ENCODE peak calls at places on chromosomes 7 and 10, in eight cellular contexts. M is HCT116, V is gastrocnemius medialis, D is A549, H is IMR-90, L is Peyer's patch, N is esophagus squamous epithelium, Q is suprapubic skin. W is an unnamed sample.

GRCh38 chr7:127347567-127348246 is 44.8 kb downstream of the ZNF800 start:
- DNase-seq in M (no peak), V (peak), D (peak), H (peak), L (peak), N (no peak), Q (peak), W (peak)

GRCh38 chr10:122114156-122114747 is 125.3 kb downstream of the TACC2 start:
- DNase-seq in M (no peak), V (peak), D (no peak), H (peak), L (no peak), N (no peak), Q (no peak), W (no peak)

GRCh38 chr10:21758239-21758638 is 224.2 kb downstream of the MLLT10 start:
- DNase-seq in M (no peak), V (no peak), D (no peak), H (no peak), L (no peak), N (no peak), Q (no peak), W (no peak)

GRCh38 chr10:59323036-59323459 is 39.3 kb downstream of the FAM13C start:
- DNase-seq in M (no peak), V (peak), D (no peak), H (peak), L (no peak), N (no peak), Q (no peak), W (no peak)

GRCh38 chr7:151104411-151105235 is 18.3 kb downstream of the AGAP3 start:
- DNase-seq in M (no peak), V (no peak), D (no peak), H (peak), L (no peak), N (no peak), Q (peak), W (no peak)

GRCh38 chr7:135274495-135275268 is 41.0 kb downstream of the STRA8 start:
- DNase-seq in M (peak), V (peak), D (peak), H (peak), L (peak), N (no peak), Q (peak), W (no peak)

GRCh38 chr10:95472304-95473088 is 88.7 kb downstream of the SORBS1 start:
- DNase-seq in M (no peak), V (no peak), D (no peak), H (no peak), L (no peak), N (no peak), Q (no peak), W (no peak)

GRCh38 chr10:88117869-88118632 is 254.6 kb downstream of the PTEN start:
- DNase-seq in M (peak), V (no peak), D (no peak), H (no peak), L (peak), N (no peak), Q (no peak), W (no peak)

GRCh38 chr7:152969335-152969734 is 209.8 kb downstream of the ACTR3B start:
- DNase-seq in M (no peak), V (no peak), D (no peak), H (no peak), L (no peak), N (no peak), Q (no peak), W (no peak)

GRCh38 chr7:53214463-53214862 is 179.0 kb downstream of the POM121L12 start:
- DNase-seq in M (no peak), V (no peak), D (no peak), H (no peak), L (no peak), N (no peak), Q (no peak), W (no peak)

GRCh38 chr10:123297175-123297574 is 143.0 kb downstream of the BUB3 start:
- DNase-seq in M (no peak), V (no peak), D (no peak), H (no peak), L (no peak), N (no peak), Q (no peak), W (no peak)

GRCh38 chr7:51949726-51950644 is 633.4 kb upstream of the COBL start:
- DNase-seq in M (no peak), V (no peak), D (no peak), H (no peak), L (no peak), N (no peak), Q (no peak), W (no peak)

GRCh38 chr10:60737242-60737641 is 41.0 kb upstream of the CDK1 start:
- DNase-seq in M (no peak), V (no peak), D (no peak), H (no peak), L (no peak), N (no peak), Q (no peak), W (no peak)

GRCh38 chr7:3267928-3268690 is 32.9 kb upstream of the SDK1 start:
- DNase-seq in M (no peak), V (no peak), D (peak), H (peak), L (no peak), N (no peak), Q (no peak), W (no peak)

GRCh38 chr10:55820478-55820877 is 540.6 kb downstream of the ZWINT start:
- DNase-seq in M (no peak), V (no peak), D (no peak), H (no peak), L (no peak), N (no peak), Q (no peak), W (no peak)

GRCh38 chr7:48868916-48869315 is 55.4 kb upstream of the CDC14C start:
- DNase-seq in M (no peak), V (no peak), D (no peak), H (no peak), L (no peak), N (no peak), Q (no peak), W (no peak)

GRCh38 chr10:128286413-128287097 is 160.3 kb upstream of the MKI67 start:
- DNase-seq in M (no peak), V (no peak), D (no peak), H (no peak), L (no peak), N (no peak), Q (no peak), W (no peak)

GRCh38 chr7:46279290-46279689 is 358.2 kb upstream of the IGFBP3 start:
- DNase-seq in M (no peak), V (no peak), D (no peak), H (no peak), L (no peak), N (no peak), Q (no peak), W (no peak)
- TF ChIP-seq POLR2A in M (no peak), V (no peak), D (no peak), H (no peak), L (no peak), N (no peak), Q (no peak), W (no peak)

GRCh38 chr7:128406147-128406985 is 3.4 kb downstream of the IMPDH1 start:
- DNase-seq in M (no peak), V (no peak), D (no peak), H (no peak), L (no peak), N (no peak), Q (no peak), W (peak)
- H3K4me3 ChIP-seq in M (peak), V (no peak), D (peak), H (peak), L (peak), N (peak), Q (peak), W (peak)

DNA sequence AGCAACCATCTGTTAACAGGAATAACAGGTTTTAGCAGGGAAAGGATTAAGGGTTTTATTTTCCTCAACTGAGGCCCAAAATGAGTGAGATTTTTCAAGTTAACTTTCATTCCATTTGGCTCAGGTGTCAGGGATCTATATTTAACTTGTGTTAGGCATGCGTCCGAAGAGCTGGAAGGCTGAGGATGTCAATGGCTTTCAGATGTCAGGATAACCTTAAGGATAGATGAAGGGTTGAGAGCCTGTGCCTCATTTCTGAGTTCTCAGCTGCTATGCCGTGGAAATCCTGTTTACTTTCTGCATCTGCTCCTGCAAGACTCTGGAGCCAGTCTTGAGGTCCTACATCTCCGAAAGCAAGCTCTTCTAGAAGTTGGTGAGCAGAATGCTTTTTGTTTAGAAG is 36.4 kb upstream of the CD36 start:
- DNase-seq in M (no peak), V (no peak), D (no peak), H (no peak), L (no peak), N (no peak), Q (no peak), W (no peak)
- H3K27ac ChIP-seq in M (no peak), V (peak), D (no peak), H (no peak), L (no peak), N (no peak), Q (no peak), W (no peak)

DNA sequence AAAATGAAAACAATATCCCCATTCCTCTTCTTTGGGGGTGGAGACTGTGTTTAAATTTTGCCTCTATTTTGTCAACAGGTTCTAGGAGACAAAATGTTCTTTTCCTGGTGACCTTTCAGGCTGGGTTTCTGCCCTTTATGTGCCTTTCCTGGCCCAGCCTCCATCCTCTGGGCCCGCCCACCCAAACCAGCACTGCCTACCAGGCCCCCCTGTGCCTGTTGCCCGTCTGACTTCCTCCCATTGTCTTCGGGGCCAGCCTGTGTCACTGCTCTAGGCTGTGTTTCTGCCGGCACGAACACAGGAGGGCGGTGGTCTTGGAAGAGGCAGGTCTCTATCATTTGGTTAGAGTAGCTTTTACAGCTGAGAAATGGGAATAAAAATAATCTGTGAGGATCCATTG is 13.9 kb downstream of the TSPAN14 start:
- DNase-seq in M (no peak), V (peak), D (no peak), H (no peak), L (peak), N (no peak), Q (peak), W (peak)
- TF ChIP-seq POLR2A in M (no peak), V (peak), D (no peak), H (no peak), L (no peak), N (no peak), Q (no peak), W (no peak)

GRCh38 chr10:13890233-13890616 is 303.5 kb downstream of the PRPF18 start:
- DNase-seq in M (no peak), V (no peak), D (no peak), H (peak), L (no peak), N (no peak), Q (no peak), W (no peak)

GRCh38 chr10:13893926-13894325 is 307.2 kb downstream of the PRPF18 start:
- DNase-seq in M (no peak), V (no peak), D (no peak), H (peak), L (no peak), N (no peak), Q (no peak), W (no peak)

GRCh38 chr10:13890617-13891541 is 304.1 kb downstream of the PRPF18 start:
- DNase-seq in M (no peak), V (peak), D (no peak), H (peak), L (no peak), N (no peak), Q (no peak), W (no peak)

GRCh38 chr10:13892871-13893270 is 306.1 kb downstream of the PRPF18 start:
- DNase-seq in M (no peak), V (no peak), D (no peak), H (no peak), L (no peak), N (no peak), Q (no peak), W (no peak)

GRCh38 chr10:13891542-13892431 is 305.0 kb downstream of the PRPF18 start:
- DNase-seq in M (no peak), V (no peak), D (no peak), H (no peak), L (no peak), N (no peak), Q (no peak), W (no peak)
- H3K4me3 ChIP-seq in M (no peak), V (peak), D (peak), H (peak), L (peak), N (peak), Q (peak), W (peak)

GRCh38 chr10:77177589-77177988 is 460.0 kb downstream of the KCNMA1 start:
- DNase-seq in M (no peak), V (no peak), D (no peak), H (no peak), L (no peak), N (no peak), Q (no peak), W (no peak)

GRCh38 chr10:77180794-77181193 is 456.8 kb downstream of the KCNMA1 start:
- DNase-seq in M (no peak), V (no peak), D (no peak), H (peak), L (no peak), N (no peak), Q (no peak), W (no peak)

GRCh38 chr10:77180104-77180503 is 457.5 kb downstream of the KCNMA1 start:
- DNase-seq in M (no peak), V (no peak), D (no peak), H (no peak), L (no peak), N (no peak), Q (no peak), W (no peak)

GRCh38 chr10:77177161-77177560 is 460.4 kb downstream of the KCNMA1 start:
- DNase-seq in M (no peak), V (no peak), D (no peak), H (no peak), L (no peak), N (no peak), Q (no peak), W (no peak)

DNA sequence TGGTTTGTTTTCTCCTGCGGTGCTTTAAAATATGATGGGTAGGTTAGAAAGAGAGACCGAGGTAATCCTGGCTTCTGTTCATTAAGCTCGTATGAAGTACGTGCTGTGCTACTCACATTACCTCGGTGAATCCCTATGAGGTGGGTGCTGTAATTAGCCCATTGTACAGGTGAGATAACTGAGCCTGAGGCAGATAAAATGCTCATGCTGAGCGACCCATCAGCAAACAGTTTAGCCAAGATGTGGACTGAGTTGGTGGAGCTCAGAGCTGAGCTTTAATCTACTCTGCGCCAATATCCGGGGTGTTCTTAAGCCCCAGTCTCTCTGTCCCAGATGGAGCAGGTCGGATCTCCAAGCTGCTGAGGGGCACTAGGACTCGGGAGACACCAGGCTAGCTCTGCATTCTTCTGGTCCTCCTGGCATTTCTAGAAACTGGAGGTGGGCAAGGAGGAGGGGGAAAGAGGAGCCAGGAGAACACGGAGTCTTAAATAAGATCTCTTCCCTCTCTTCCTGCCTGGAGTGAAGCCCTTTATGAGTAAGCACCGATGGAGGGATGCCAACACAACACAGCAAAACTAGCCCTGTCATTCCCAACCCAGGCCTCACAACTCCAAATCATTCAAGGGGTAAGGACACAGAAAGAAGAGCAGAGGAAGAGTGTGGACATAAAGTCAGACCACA is 458.5 kb downstream of the KCNMA1 start:
- DNase-seq in M (no peak), V (peak), D (peak), H (peak), L (no peak), N (no peak), Q (no peak), W (no peak)
- H3K27ac ChIP-seq in M (no peak), V (peak), D (peak), H (no peak), L (no peak), N (no peak), Q (no peak), W (no peak)

DNA sequence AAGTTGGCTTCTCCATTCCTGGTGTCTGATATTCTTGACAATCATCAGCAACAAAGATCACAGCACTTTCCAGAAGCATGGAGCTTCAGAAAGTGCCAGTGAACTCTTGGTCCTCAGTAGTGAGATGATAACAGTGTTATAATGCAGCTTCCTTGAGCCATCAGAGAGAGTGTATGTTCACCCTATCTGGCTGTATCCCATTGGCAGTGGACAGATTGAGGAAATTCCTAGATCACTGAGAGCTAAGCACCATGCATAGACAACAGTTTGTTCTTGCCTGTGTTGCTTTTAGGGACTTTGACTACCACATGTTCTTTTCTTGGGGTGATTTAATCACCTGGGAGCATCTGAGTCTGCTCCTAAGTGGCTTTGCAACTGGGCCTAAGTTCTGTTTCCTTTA is 14.6 kb upstream of the ZNF282 start:
- DNase-seq in M (no peak), V (no peak), D (no peak), H (no peak), L (no peak), N (no peak), Q (no peak), W (no peak)
- TF ChIP-seq POLR2A in M (no peak), V (no peak), D (no peak), H (no peak), L (no peak), N (no peak), Q (no peak), W (no peak)

DNA sequence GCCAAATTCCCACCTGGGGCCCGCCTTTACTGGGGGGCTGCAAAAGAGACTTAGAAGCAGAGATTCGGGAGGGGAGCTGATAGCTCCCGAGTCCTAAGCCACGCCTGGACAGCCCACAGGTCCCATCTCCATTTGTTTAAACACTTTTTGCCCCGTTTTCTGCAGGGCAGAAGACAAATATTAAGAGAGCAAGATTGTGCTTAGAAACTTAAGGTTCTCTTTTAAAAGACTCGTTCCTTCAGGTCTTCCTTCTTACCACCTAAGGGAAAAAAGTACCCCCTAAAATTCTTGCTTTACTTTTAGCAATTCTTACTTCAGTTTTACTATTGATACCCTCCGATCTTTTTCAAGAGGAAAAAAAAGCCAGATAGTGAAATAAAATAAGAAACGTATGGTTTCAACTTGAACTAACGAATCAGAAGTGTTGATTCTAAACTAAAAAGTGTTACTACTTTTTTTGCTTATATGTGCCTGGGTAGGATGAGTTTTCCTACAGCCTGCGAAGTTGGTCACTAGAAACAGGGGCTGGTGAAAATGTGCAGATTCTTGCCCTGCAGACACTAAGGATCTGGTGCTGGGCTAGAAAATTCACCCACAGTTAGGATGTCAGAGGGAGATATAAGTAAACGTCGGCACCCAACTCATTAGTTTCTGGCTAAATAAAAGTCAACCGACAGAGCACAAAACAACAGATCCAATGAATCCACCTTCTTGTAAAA is 298.8 kb upstream of the NFE2L3 start:
- DNase-seq in M (no peak), V (no peak), D (no peak), H (no peak), L (no peak), N (no peak), Q (no peak), W (no peak)
- H3K4me3 ChIP-seq in M (no peak), V (no peak), D (no peak), H (no peak), L (peak), N (no peak), Q (peak), W (peak)

GRCh38 chr10:127041561-127041960 is 136.3 kb downstream of the DOCK1 start:
- DNase-seq in M (peak), V (no peak), D (no peak), H (peak), L (no peak), N (no peak), Q (no peak), W (no peak)
- H3K27ac ChIP-seq in M (no peak), V (no peak), D (no peak), H (peak), L (no peak), N (no peak), Q (no peak), W (no peak)

W was measured in spleen.